ENCODE peak calls at places on chromosomes 11 and 22, in four cellular contexts. C is Peyer's patch, Z is GM23338, S is HFF-Myc. T is an unnamed sample.

GRCh38 chr22:46980392-46980791 is 217.9 kb downstream of the TBC1D22A start:
- DNase-seq in C (no peak), Z (no peak), S (no peak), T (no peak)

GRCh38 chr11:71137376-71137775 is 115.0 kb downstream of the SHANK2 start:
- DNase-seq in C (no peak), Z (no peak), S (no peak), T (no peak)

GRCh38 chr22:23239429-23239828 is 59.1 kb downstream of the BCR start:
- DNase-seq in C (no peak), Z (no peak), S (no peak), T (no peak)

GRCh38 chr11:33453225-33453624 is 196.0 kb downstream of the HIPK3 start:
- DNase-seq in C (no peak), Z (no peak), S (no peak), T (no peak)

GRCh38 chr11:118602331-118602730 is 5.1 kb upstream of the PHLDB1 start:
- DNase-seq in C (no peak), Z (no peak), S (no peak), T (no peak)

GRCh38 chr22:19942071-19942885 is 660 bp upstream of the TXNRD2 start:
- DNase-seq in C (peak), Z (no peak), S (no peak), T (peak)

GRCh38 chr11:82191690-82192089 is 542.0 kb downstream of the FAM181B start:
- DNase-seq in C (no peak), Z (no peak), S (no peak), T (no peak)

GRCh38 chr22:44353063-44353440 is 40.3 kb upstream of the SHISAL1 start:
- DNase-seq in C (no peak), Z (no peak), S (no peak), T (no peak)

GRCh38 chr11:130103296-130103814 is 33.7 kb downstream of the APLP2 start:
- DNase-seq in C (no peak), Z (no peak), S (peak), T (peak)

GRCh38 chr22:46150615-46151423 is 493 bp downstream of the PPARA start:
- DNase-seq in C (peak), Z (peak), S (no peak), T (peak)

GRCh38 chr11:27740362-27741024 is 40.2 kb upstream of the BDNF start:
- DNase-seq in C (no peak), Z (peak), S (no peak), T (no peak)

T was measured in adipocyte.